ENCODE peak calls at places on chromosome 13, in six cellular contexts. H is suprapubic skin, G is stomach, M is upper lobe of left lung, S is SK-N-SH, V is transverse colon. B is an unnamed sample.

GRCh38 chr13:78169386-78169785 is 250.8 kb upstream of the EDNRB start:
- DNase-seq in M (no peak), S (no peak), H (no peak), V (no peak), G (no peak), B (no peak)

GRCh38 chr13:91576590-91576989 is 178.2 kb downstream of the GPC5 start:
- DNase-seq in G (no peak), S (no peak), V (peak), M (no peak), H (no peak), B (no peak)

GRCh38 chr13:49975826-49976225 is 21.0 kb upstream of the TRIM13 start:
- DNase-seq in G (no peak), V (no peak), H (no peak), S (no peak), M (no peak), B (no peak)

GRCh38 chr13:27481766-27482165 is 31.4 kb upstream of the MTIF3 start:
- DNase-seq in G (peak), M (peak), H (peak), V (peak), S (peak), B (peak)

GRCh38 chr13:57874530-57874929 is 243.0 kb downstream of the PCDH17 start:
- DNase-seq in S (no peak), V (no peak), M (no peak), G (no peak), H (no peak), B (no peak)

GRCh38 chr13:97387487-97388353 is 46.2 kb upstream of the RAP2A start:
- DNase-seq in H (no peak), S (no peak), G (no peak), M (no peak), V (no peak), B (no peak)

GRCh38 chr13:73275163-73275562 is 216.4 kb downstream of the KLF5 start:
- DNase-seq in S (no peak), G (no peak), V (no peak), H (no peak), M (no peak), B (no peak)

GRCh38 chr13:27120811-27121210 is 50.8 kb downstream of the USP12 start:
- DNase-seq in M (no peak), H (no peak), V (no peak), G (no peak), S (no peak), B (no peak)

GRCh38 chr13:48424212-48424611 is 11.3 kb upstream of the LPAR6 start:
- DNase-seq in G (no peak), H (no peak), V (no peak), M (no peak), S (no peak), B (no peak)

GRCh38 chr13:41995946-41996345 is 35.0 kb upstream of the VWA8 start:
- DNase-seq in G (no peak), M (no peak), H (no peak), V (no peak), S (no peak), B (no peak)

GRCh38 chr13:73064991-73065390 is 6.2 kb downstream of the KLF5 start:
- DNase-seq in V (no peak), H (no peak), S (no peak), G (no peak), M (no peak), B (no peak)

GRCh38 chr13:53783466-53783865 is 754.9 kb downstream of the OLFM4 start:
- DNase-seq in M (no peak), H (no peak), V (no peak), G (peak), S (no peak), B (no peak)

GRCh38 chr13:113584870-113585671 is 518 bp downstream of the TFDP1 start:
- DNase-seq in M (no peak), H (peak), S (peak), V (peak), G (peak), B (no peak)

GRCh38 chr13:49563513-49563912 is 21.8 kb downstream of the RCBTB1 start:
- DNase-seq in V (no peak), M (no peak), H (no peak), G (no peak), S (no peak), B (no peak)

GRCh38 chr13:40777166-40777956 is 6.4 kb upstream of the MRPS31 start:
- DNase-seq in M (no peak), S (peak), G (no peak), H (no peak), V (peak), B (no peak)

GRCh38 chr13:62544928-62545327 is 1129.3 kb upstream of the PCDH20 start:
- DNase-seq in V (no peak), H (no peak), G (no peak), M (no peak), S (no peak), B (no peak)

GRCh38 chr13:111642156-111642767 is 321.8 kb downstream of the TEX29 start:
- DNase-seq in V (no peak), S (no peak), H (no peak), M (no peak), G (no peak), B (no peak)

GRCh38 chr13:44792096-44792495 is 197.2 kb downstream of the NUFIP1 start:
- DNase-seq in H (no peak), V (no peak), G (no peak), M (no peak), S (no peak), B (no peak)

GRCh38 chr13:42225051-42225450 is 46.9 kb upstream of the AKAP11 start:
- DNase-seq in G (no peak), V (no peak), S (no peak), M (no peak), H (no peak), B (no peak)

GRCh38 chr13:26442541-26442940 is 114.9 kb upstream of the WASF3 start:
- DNase-seq in G (no peak), V (no peak), M (no peak), S (no peak), H (no peak), B (no peak)

GRCh38 chr13:50566646-50567045 is 276.8 kb downstream of the DLEU7 start:
- DNase-seq in H (no peak), V (no peak), M (no peak), S (no peak), G (no peak), B (no peak)

GRCh38 chr13:106533940-106534843 is 1.3 kb downstream of the EFNB2 start:
- DNase-seq in M (peak), G (peak), V (peak), S (peak), H (no peak), B (peak)

GRCh38 chr13:106534844-106535551 is 464 bp downstream of the EFNB2 start:
- DNase-seq in M (no peak), H (peak), S (no peak), V (no peak), G (peak), B (peak)

GRCh38 chr13:106532111-106532929 is 3.1 kb downstream of the EFNB2 start:
- DNase-seq in M (no peak), H (no peak), V (no peak), G (no peak), S (peak), B (no peak)

GRCh38 chr13:106530907-106531520 is 4.4 kb downstream of the EFNB2 start:
- DNase-seq in V (no peak), S (no peak), G (no peak), H (no peak), M (no peak), B (no peak)

GRCh38 chr13:106533101-106533939 is 2.1 kb downstream of the EFNB2 start:
- DNase-seq in V (peak), H (peak), G (peak), S (peak), M (peak), B (peak)
- TF ChIP-seq EP300 in V (no peak), H (no peak), G (no peak), S (no peak), M (no peak), B (no peak)

GRCh38 chr13:30796132-30796832 is 60.9 kb downstream of the ALOX5AP start:
- DNase-seq in H (no peak), V (no peak), S (no peak), M (no peak), G (no peak), B (no peak)

GRCh38 chr13:30791354-30791921 is 56.1 kb downstream of the ALOX5AP start:
- DNase-seq in M (no peak), V (no peak), H (no peak), S (peak), G (no peak), B (no peak)

GRCh38 chr13:30790592-30790991 is 55.2 kb downstream of the ALOX5AP start:
- DNase-seq in V (no peak), G (no peak), H (no peak), M (no peak), S (no peak), B (no peak)

GRCh38 chr13:30789360-30789862 is 54.1 kb downstream of the ALOX5AP start:
- DNase-seq in H (no peak), G (no peak), S (no peak), M (no peak), V (no peak), B (no peak)

GRCh38 chr13:30792257-30793000 is 57.1 kb downstream of the ALOX5AP start:
- DNase-seq in G (peak), H (no peak), V (peak), S (peak), M (peak), B (peak)
- TF ChIP-seq CTCF in G (no peak), H (no peak), V (no peak), S (peak), M (no peak), B (no peak)

GRCh38 chr13:89678722-89679121 is 1668.8 kb upstream of the MIR17HG start:
- DNase-seq in V (no peak), H (no peak), S (no peak), G (no peak), M (no peak), B (no peak)

DNA sequence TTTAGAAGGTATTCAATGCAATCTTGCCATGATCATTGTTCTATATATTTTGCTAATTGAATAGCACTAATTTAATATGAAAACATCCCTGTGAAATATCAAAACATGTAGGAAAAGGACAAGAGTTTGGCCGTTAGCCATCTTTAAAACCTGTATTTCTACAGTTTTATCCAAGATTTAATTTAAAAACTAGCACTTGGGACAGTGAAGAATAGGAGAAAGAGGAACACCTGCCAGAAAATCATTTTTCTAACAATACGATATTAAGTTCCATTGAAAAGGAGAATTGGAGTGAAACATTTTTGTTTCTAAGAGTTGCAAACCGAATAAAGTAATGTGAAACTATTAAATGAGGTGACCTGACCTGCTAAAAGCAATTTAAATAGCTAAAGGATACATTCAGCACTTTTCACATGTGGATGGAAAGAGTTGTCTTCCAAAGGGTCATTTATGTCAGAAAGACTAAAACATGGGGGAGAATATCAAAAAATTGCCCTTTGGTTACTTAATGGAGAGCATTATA is 1673.6 kb upstream of the MIR17HG start:
- DNase-seq in S (no peak), H (no peak), G (no peak), M (no peak), V (no peak), B (no peak)
- TF ChIP-seq EP300 in S (no peak), H (no peak), G (no peak), M (no peak), V (no peak), B (no peak)

DNA sequence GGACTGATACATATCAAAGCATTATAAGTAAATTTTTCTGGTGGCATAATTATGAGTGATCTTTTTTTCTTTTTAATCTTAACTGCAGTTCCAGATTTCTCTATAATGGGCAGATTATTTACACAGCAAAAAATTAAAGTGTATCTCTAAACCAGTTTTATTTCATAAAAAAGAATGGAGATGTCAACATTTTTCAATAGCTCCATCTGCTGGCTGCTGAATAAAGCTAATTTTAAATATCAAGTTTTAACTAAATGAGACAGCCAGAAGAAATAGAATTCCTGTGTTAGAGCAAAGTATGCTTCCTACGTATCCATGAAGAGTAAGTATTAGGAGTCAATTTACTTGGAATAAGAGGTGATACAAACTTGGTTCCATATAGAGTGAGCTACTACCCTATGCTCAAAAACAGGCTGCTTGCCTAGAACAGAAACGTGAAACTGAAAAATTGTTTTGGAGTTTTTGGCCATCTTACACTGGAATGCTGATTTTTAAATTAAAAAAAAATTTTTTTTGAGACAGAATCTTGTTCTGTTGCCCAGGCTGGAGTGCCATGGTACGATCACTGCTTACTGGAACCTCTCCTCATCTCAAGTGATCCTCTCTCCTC is 5.0 kb upstream of the PDS5B start:
- DNase-seq in G (no peak), M (no peak), V (no peak), H (no peak), S (no peak), B (no peak)
- TF ChIP-seq CTCF in G (peak), M (peak), V (no peak), H (no peak), S (peak), B (no peak)

GRCh38 chr13:108213946-108214345 is 1.4 kb downstream of the LIG4 start:
- DNase-seq in V (no peak), M (no peak), G (no peak), S (no peak), H (no peak), B (no peak)

GRCh38 chr13:108218044-108218974 is at the start of gene ABHD13:
- DNase-seq in S (peak), H (peak), V (peak), G (peak), M (peak), B (peak)

GRCh38 chr13:108214511-108215383 is 589 bp downstream of the LIG4 start:
- DNase-seq in G (no peak), S (peak), M (peak), V (no peak), H (peak), B (peak)

GRCh38 chr13:108212901-108213300 is 2.4 kb downstream of the LIG4 start:
- DNase-seq in M (no peak), S (no peak), G (no peak), V (no peak), H (no peak), B (no peak)

GRCh38 chr13:108215428-108215827 is at the start of gene LIG4:
- DNase-seq in M (peak), H (peak), V (peak), S (peak), G (peak), B (peak)
- TF ChIP-seq EP300 in M (no peak), H (no peak), V (no peak), S (no peak), G (no peak), B (no peak)